ENCODE peak calls at places on chromosomes 13 and 19, in six cellular contexts. Y is stimulated activated CD8-positive, alpha-beta memory T cell treated with anti-CD3 and anti-CD28 coated beads, Interleukin-15, amount 100 ng/mL, for 24 hours; J is effector CD4-positive, alpha-beta T cell; E is iris pigment epithelial cell; V is B cell; C is left ventricle myocardium inferior. G is an unnamed sample.

GRCh38 chr13:59914556-59914955 is 249.2 kb downstream of the DIAPH3 start:
- DNase-seq in Y (no peak), J (no peak), E (peak), V (no peak), C (no peak), G (no peak)

GRCh38 chr19:6423499-6424189 is 967 bp downstream of the KHSRP start:
- DNase-seq in Y (no peak), J (no peak), E (peak), V (no peak), C (no peak), G (peak)

GRCh38 chr19:3778104-3778867 is 6.3 kb upstream of the RAX2 start:
- DNase-seq in Y (no peak), J (no peak), E (no peak), V (no peak), C (no peak), G (no peak)

GRCh38 chr13:48545608-48546007 is 12.7 kb upstream of the RCBTB2 start:
- DNase-seq in Y (no peak), J (no peak), E (no peak), V (no peak), C (no peak), G (no peak)

GRCh38 chr19:43406297-43406696 is 8.4 kb upstream of the TEX101 start:
- DNase-seq in Y (no peak), J (no peak), E (no peak), V (no peak), C (no peak), G (no peak)

GRCh38 chr19:14139944-14140343 is 3.6 kb upstream of the ASF1B start:
- DNase-seq in Y (no peak), J (no peak), E (peak), V (no peak), C (no peak), G (no peak)

GRCh38 chr19:8626823-8627222 is 3.6 kb upstream of the NFILZ start:
- DNase-seq in Y (no peak), J (no peak), E (no peak), V (no peak), C (no peak), G (no peak)

GRCh38 chr19:1948676-1949075 is 7.7 kb downstream of the CSNK1G2 start:
- DNase-seq in Y (no peak), J (no peak), E (no peak), V (no peak), C (no peak), G (no peak)

GRCh38 chr19:57566396-57567256 is 7.0 kb upstream of the ZNF550 start:
- DNase-seq in Y (no peak), J (no peak), E (peak), V (no peak), C (no peak), G (no peak)

GRCh38 chr13:64591981-64592380 is 2638.2 kb downstream of the PCDH9 start:
- DNase-seq in Y (no peak), J (no peak), E (peak), V (no peak), C (no peak), G (no peak)

GRCh38 chr13:33953781-33954180 is 135.8 kb downstream of the RFC3 start:
- DNase-seq in Y (no peak), J (no peak), E (peak), V (no peak), C (no peak), G (no peak)

GRCh38 chr19:17348700-17349099 is 11.3 kb downstream of the GTPBP3 start:
- DNase-seq in Y (no peak), J (no peak), E (no peak), V (no peak), C (peak), G (no peak)

GRCh38 chr19:55456347-55456746 is 5.1 kb downstream of the ISOC2 start:
- DNase-seq in Y (no peak), J (no peak), E (no peak), V (no peak), C (no peak), G (no peak)

GRCh38 chr13:62846302-62846701 is 1430.7 kb upstream of the PCDH20 start:
- DNase-seq in Y (no peak), J (no peak), E (peak), V (no peak), C (no peak), G (no peak)

GRCh38 chr19:6801397-6802086 is 29.0 kb downstream of the VAV1 start:
- DNase-seq in Y (peak), J (peak), E (peak), V (peak), C (peak), G (peak)

GRCh38 chr19:55526216-55527196 is 10.4 kb downstream of the SBK2 start:
- DNase-seq in Y (no peak), J (no peak), E (peak), V (no peak), C (peak), G (no peak)

GRCh38 chr19:54431255-54431838 is 16.1 kb downstream of the TTYH1 start:
- DNase-seq in Y (no peak), J (no peak), E (peak), V (no peak), C (peak), G (no peak)

GRCh38 chr19:58409010-58409790 is 751 bp downstream of the ZNF584 start:
- DNase-seq in Y (no peak), J (no peak), E (no peak), V (no peak), C (no peak), G (no peak)

GRCh38 chr19:45079911-45080469 is 930 bp downstream of the GEMIN7 start:
- DNase-seq in Y (no peak), J (no peak), E (no peak), V (no peak), C (no peak), G (no peak)

GRCh38 chr19:41839211-41839610 is 5.3 kb downstream of the LYPD4 start:
- DNase-seq in Y (no peak), J (no peak), E (no peak), V (no peak), C (no peak), G (no peak)

GRCh38 chr19:54035215-54036178 is 28.2 kb downstream of the VSTM1 start:
- DNase-seq in Y (no peak), J (no peak), E (peak), V (no peak), C (no peak), G (no peak)

G was measured in germinal center.